ENCODE peak calls at places on chromosomes 12 and 14, in five cellular contexts. Q, J, C, B and N are unnamed samples. For H3K9me3, the result is how much of the 10 kb centered on the place peaks cover.

GRCh38 chr14:35134329-35135123 is 12.2 kb downstream of the PRORP start:
- DNase-seq in Q (no peak), J (peak), C (no peak), B (no peak), N (no peak)

GRCh38 chr12:23752245-23752644 is 197.2 kb downstream of the SOX5 start:
- DNase-seq in Q (no peak), J (no peak), C (no peak), B (no peak), N (no peak)

GRCh38 chr12:43132291-43132690 is 419.7 kb downstream of the ADAMTS20 start:
- DNase-seq in Q (no peak), J (no peak), C (no peak), B (no peak), N (no peak)

GRCh38 chr12:55996715-55997534 is at the start of gene SUOX:
- DNase-seq in Q (peak), J (peak), C (peak), B (peak), N (peak)

GRCh38 chr12:28089363-28089762 is 100.9 kb upstream of the CCDC91 start:
- DNase-seq in Q (no peak), J (no peak), C (no peak), B (peak), N (no peak)

GRCh38 chr14:65225299-65226159 is 123.2 kb upstream of the MAX start:
- DNase-seq in Q (no peak), J (no peak), C (no peak), B (no peak), N (no peak)

GRCh38 chr14:49999826-50000214 is 106.9 kb downstream of the ARF6 start:
- DNase-seq in Q (no peak), J (no peak), C (no peak), B (no peak), N (no peak)

GRCh38 chr12:88468546-88468945 is 111.7 kb downstream of the KITLG start:
- DNase-seq in Q (no peak), J (no peak), C (no peak), B (no peak), N (no peak)

GRCh38 chr12:57110189-57111045 is 745 bp downstream of the STAT6 start:
- DNase-seq in Q (peak), J (peak), C (peak), B (peak), N (peak)

GRCh38 chr12:108511633-108512540 is 3.2 kb upstream of the FICD start:
- DNase-seq in Q (peak), J (peak), C (peak), B (peak), N (peak)

GRCh38 chr14:99543369-99543768 is 60.6 kb downstream of the CCDC85C start:
- DNase-seq in Q (no peak), J (no peak), C (no peak), B (no peak), N (no peak)

GRCh38 chr12:116813271-116814041 is 67.8 kb downstream of the HRK start:
- DNase-seq in Q (no peak), J (no peak), C (no peak), B (no peak), N (no peak)

GRCh38 chr12:46179693-46180452 is 89.0 kb downstream of the SLC38A1 start:
- DNase-seq in Q (no peak), J (no peak), C (no peak), B (no peak), N (no peak)

GRCh38 chr12:26492406-26492805 is 297.0 kb downstream of the SSPN start:
- DNase-seq in Q (no peak), J (no peak), C (no peak), B (no peak), N (no peak)

GRCh38 chr14:43480961-43481360 is 1026.1 kb downstream of the FSCB start:
- DNase-seq in Q (no peak), J (no peak), C (no peak), B (no peak), N (no peak)

GRCh38 chr12:126202138-126202537 is 1136.9 kb downstream of the AACS start:
- DNase-seq in Q (no peak), J (no peak), C (no peak), B (no peak), N (no peak)

GRCh38 chr12:389138-390096 is at the start of gene KDM5A:
- DNase-seq in Q (peak), J (peak), C (peak), B (peak), N (peak)

GRCh38 chr12:20716037-20716436 is 20.9 kb downstream of the SLCO1C1 start:
- DNase-seq in Q (no peak), J (no peak), C (no peak), B (peak), N (no peak)

GRCh38 chr14:57297852-57298251 is 29.1 kb downstream of the AP5M1 start:
- DNase-seq in Q (no peak), J (no peak), C (no peak), B (no peak), N (no peak)

GRCh38 chr12:575948-576612 is 87.2 kb downstream of the NINJ2 start:
- DNase-seq in Q (peak), J (peak), C (peak), B (peak), N (peak)

DNA sequence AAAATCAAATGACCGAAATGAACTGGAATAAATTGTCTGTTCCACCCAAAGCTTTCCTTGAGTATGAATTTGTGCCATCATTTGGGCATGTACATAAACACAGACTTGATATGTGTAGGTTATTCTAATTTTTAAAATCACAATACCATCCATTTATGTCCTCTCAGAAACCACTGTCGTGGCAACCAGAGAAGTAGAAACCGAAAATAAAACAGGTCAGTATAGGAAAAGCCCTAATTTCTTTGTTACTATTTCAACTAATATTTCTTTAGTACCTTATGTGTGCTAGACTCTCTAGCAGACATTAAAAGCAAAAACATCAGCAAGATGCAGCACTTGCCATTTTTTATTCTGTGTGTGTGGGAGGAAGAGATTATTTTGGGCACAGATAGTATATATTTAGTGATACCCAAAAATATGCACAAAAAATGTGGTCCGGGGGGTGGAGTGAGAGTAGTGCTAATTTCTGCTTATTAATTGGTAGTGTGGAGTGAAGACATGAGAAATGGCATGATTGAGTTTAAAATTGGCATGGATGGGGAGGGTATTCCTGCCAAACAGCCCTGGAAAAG is 130.8 kb upstream of the CNTN1 start:
- DNase-seq in Q (no peak), J (no peak), C (no peak), B (no peak), N (no peak)
- H3K9me3 ChIP-seq in Q (under half), J (under half), C (under half), B (under half), N (under half)

DNA sequence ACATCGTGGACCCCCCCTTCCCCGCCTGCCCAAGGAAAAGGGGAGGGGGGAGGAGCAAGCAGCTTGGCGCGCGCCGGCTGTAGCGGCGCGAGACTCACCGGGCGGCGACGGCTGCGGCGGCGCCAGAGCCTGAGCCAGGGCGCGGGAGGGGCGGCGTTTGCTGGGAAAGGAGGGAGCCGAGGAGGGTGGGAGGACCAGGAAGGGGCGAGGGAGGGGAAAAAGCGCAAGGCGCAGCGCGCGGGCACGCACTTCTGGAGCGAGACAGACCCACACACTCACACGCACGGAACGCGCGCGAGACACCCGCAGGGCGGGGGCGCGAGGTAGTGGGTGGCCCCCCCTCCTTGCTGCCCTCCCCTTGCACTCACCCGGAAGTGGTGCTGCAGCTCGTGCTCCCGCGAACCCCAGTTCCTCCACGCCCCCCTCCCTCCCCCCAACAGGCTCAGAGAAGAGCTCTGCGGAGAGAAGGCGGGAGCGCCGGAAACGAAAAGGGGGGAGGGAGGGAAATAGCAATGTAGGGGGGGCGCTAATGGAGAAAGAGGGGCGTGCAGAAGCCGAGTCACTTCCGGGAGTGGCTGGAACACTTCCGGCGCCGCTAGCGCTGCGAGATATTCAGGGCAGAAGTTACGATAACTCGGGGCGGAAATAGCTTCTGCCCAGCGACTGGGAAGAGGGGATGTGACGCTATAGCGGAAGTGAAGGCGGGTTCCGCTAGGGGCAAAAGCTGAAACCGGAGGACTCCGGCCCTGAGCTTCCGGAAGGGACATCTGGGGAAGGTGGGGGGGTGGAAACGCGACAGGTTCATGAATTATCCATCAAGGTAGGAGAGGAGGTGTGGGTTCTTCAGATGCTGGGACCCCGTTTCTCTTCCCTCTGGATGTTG is at the start of gene ZNF384:
- DNase-seq in Q (peak), J (peak), C (peak), B (peak), N (peak)
- TF ChIP-seq POLR2A in Q (peak), J (no peak), C (peak), B (peak), N (no peak)

DNA sequence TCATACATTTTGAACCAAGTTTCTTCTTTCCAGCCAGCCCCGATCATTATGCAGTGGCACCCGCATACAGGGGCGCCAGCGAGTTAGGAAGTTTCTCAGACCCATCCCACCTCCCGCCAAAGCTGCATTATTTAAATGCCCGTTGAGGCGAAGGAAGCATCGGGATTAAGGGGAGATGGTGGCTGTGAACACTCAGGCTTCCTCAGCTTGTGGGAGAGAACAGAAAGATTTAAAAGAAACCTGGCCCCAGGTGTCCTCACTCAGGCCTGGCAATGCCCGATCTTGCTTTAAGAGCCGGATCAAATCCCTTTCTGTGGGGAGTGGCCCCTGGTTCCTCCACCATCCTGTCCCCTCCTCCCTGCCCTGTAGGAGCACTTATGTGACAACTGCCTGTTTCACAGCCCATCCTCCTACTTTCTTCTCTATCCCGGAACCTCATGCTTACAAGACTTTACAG is 1108.7 kb downstream of the BCL11B start:
- DNase-seq in Q (no peak), J (no peak), C (no peak), B (no peak), N (no peak)
- H3K9me3 ChIP-seq in Q (under half), J (under half), C (under half), B (under half), N (under half)

GRCh38 chr14:74979442-74980397 is 23.0 kb upstream of the EIF2B2 start:
- DNase-seq in Q (no peak), J (no peak), C (no peak), B (no peak), N (no peak)

GRCh38 chr14:74980398-74980745 is 22.3 kb upstream of the EIF2B2 start:
- DNase-seq in Q (no peak), J (no peak), C (no peak), B (no peak), N (no peak)

GRCh38 chr14:74982661-74983060 is 20.1 kb upstream of the EIF2B2 start:
- DNase-seq in Q (no peak), J (no peak), C (no peak), B (no peak), N (no peak)

GRCh38 chr14:74981833-74982232 is 20.9 kb upstream of the EIF2B2 start:
- DNase-seq in Q (no peak), J (no peak), C (no peak), B (no peak), N (peak)

DNA sequence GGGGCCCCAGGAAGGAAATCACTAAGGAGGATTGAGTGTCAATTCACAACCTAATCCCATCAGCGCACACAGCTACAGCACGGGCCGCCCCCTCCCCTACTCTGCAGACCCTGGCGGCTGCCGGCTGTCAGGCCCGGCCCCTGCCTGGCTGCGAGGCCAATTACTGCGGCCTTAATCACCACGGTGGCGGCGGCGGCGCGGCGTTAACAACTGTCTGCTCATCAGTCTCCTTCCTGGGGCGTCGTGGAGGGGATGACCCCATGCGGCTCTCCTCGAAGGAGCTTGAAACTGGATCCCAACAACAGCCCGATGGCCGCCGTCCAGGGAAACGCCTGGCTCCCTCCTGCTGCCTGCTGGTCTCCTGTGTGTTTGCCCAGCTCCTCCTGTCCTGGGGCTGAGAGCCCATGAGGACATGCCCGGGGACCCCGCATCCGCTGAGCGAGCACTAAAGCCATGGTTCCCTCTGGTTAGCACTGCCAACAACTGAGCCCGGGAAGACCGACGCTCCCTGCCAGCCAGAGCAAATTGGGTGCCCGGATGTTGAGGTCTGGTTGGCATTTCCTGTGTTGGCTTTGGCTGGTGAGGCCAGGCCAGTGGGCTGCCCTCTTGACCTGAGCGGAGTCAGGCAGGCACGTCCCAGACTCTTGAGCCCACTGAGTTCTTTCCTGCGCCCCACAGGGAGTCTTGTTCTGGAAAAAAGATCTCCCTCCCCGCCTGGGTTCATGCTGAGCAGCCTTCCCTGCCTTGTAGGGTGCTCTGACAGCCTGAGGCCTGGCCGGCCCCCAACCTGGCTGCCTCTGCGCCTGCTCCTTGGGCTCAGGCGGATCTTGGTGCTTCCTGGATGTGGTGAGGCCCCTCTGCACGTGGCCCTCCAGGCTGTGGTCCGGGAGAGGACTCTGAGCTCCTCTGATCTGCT is 21.7 kb upstream of the EIF2B2 start:
- DNase-seq in Q (no peak), J (no peak), C (no peak), B (no peak), N (peak)
- TF ChIP-seq POLR2A in Q (no peak), J (no peak), C (no peak), B (no peak), N (no peak)

GRCh38 chr14:105926415-105927093 is 400.2 kb downstream of the TMEM121 start:
- DNase-seq in Q (no peak), J (peak), C (no peak), B (no peak), N (no peak)
- H3K9me3 ChIP-seq in Q (under half), J (under half), C (under half), B (under half), N (under half)

GRCh38 chr12:130878193-130879185 is 6.6 kb downstream of the RAN start:
- DNase-seq in Q (no peak), J (no peak), C (no peak), B (no peak), N (no peak)
- TF ChIP-seq POLR2A in Q (no peak), J (no peak), C (no peak), B (no peak), N (no peak)

DNA sequence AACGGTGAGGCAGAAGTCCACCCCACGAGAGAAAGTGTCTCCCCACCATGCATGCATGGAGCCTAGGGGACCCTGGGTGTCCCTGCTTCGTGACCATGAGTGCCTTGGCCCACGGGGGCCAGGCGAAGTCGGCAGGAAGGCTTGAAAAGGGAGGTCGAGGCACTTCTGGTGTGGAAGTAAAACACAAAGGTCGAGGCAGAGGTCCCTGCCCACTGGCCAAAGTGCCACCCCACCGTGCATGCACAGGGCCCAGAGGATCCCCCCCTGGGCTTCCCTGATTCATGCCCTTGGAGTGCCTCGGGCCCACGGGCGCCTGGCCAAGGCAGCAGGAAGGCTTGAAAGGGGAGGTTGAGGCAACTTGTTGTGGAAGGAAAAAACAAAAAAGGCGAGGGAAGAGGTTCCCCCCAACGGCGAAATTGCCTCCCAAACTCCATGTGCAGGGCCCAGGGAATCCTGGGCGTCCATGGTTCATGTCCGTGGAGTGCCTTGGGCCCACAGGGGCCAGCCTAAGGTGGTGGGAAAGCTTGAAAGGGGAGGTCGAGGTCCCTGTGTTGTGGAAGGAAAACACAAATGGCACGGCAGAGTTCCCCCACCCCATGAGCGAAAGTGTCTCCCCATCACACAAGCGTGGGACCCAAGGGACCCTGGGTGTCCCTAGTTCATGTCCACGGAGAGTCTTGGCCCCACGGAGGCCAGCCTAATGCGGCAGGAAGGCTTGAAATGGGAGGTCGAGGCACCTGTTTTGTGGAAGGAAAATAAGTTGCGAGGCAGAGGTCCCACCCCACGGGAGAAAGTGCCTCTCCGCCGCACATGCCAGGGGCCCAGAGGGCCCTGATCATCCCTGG is 372.1 kb downstream of the ALG10 start:
- DNase-seq in Q (peak), J (peak), C (peak), B (no peak), N (no peak)
- H3K9me3 ChIP-seq in Q (under half), J (under half), C (under half), B (under half), N (under half)